ENCODE peak calls at places on chromosome 11, in ten cellular contexts. Y is tibial artery, O is H9, K is IMR-90, I is fibroblast of lung, V is heart right ventricle, L is lower lobe of right lung, F is upper lobe of right lung, R is A549, D is astrocyte. G is an unnamed sample.

GRCh38 chr11:112296044-112296443 is 35.4 kb upstream of the PLET1 start:
- DNase-seq in R (no peak), Y (no peak), O (no peak), F (no peak), L (no peak), D (no peak), K (no peak), V (no peak), I (no peak), G (no peak)

GRCh38 chr11:111331711-111332479 is 33.5 kb downstream of the POU2AF3 start:
- DNase-seq in R (no peak), D (peak; percentile 80), Y (no peak), F (no peak), L (no peak), I (peak; percentile 23), V (no peak), K (peak; percentile 45), O (no peak), G (no peak)

GRCh38 chr11:6757373-6757967 is 14.3 kb downstream of the OR2AG2 start:
- DNase-seq in K (peak; percentile 59), R (peak; percentile 58), O (peak; percentile 60), V (peak; percentile 11), I (peak; percentile 67), D (peak; percentile 31), Y (peak; percentile 34), L (no peak), F (no peak), G (peak; percentile 22)

GRCh38 chr11:128520206-128520885 is 67.0 kb downstream of the ETS1 start:
- DNase-seq in D (no peak), F (no peak), V (no peak), K (no peak), Y (no peak), L (no peak), R (no peak), I (peak; percentile 32), O (no peak), G (no peak)

GRCh38 chr11:77126861-77127673 is 979 bp upstream of the MYO7A start:
- DNase-seq in L (peak; percentile 62), I (peak; percentile 47), Y (peak; percentile 43), K (peak; percentile 39), O (peak; percentile 72), D (no peak), F (peak; percentile 78), V (peak; percentile 67), R (peak; percentile 36), G (peak; percentile 50)

GRCh38 chr11:811446-812245 is 1.9 kb downstream of the RPLP2 start:
- DNase-seq in D (no peak), L (no peak), I (no peak), R (no peak), O (no peak), V (no peak), F (no peak), K (no peak), Y (no peak), G (no peak)

GRCh38 chr11:85316967-85317366 is 310.2 kb downstream of the DLG2 start:
- DNase-seq in Y (no peak), F (no peak), V (no peak), K (no peak), I (no peak), L (no peak), O (no peak), D (no peak), R (peak; percentile 85), G (no peak)

GRCh38 chr11:118415051-118415738 is 13.8 kb downstream of the ATP5MG start:
- DNase-seq in F (no peak), Y (no peak), I (no peak), D (no peak), O (no peak), R (no peak), V (no peak), K (no peak), L (no peak), G (no peak)

GRCh38 chr11:60064115-60064514 is 7.7 kb downstream of the MS4A3 start:
- DNase-seq in F (no peak), V (no peak), O (no peak), L (no peak), K (no peak), D (no peak), R (no peak), Y (no peak), I (no peak), G (no peak)
- H3K27ac ChIP-seq in F (no peak overlapping the region), V (no peak overlapping the region), O (no peak overlapping the region), L (no peak overlapping the region), K (no peak overlapping the region), D (no peak overlapping the region), R (no peak overlapping the region), Y (no peak overlapping the region), I (no peak overlapping the region), G (no peak overlapping the region)

GRCh38 chr11:41246399-41246745 is 213.1 kb downstream of the LRRC4C start:
- DNase-seq in K (no peak), I (no peak), F (no peak), L (no peak), Y (no peak), O (peak; percentile 23), V (no peak), R (no peak), D (no peak), G (no peak)

GRCh38 chr11:41250408-41250807 is 209.0 kb downstream of the LRRC4C start:
- DNase-seq in O (no peak), I (no peak), V (no peak), D (no peak), R (no peak), F (no peak), Y (no peak), K (no peak), L (no peak), G (no peak)

GRCh38 chr11:41245184-41245583 is 214.3 kb downstream of the LRRC4C start:
- DNase-seq in K (no peak), F (peak; percentile 42), O (peak; percentile 22), D (no peak), V (peak; percentile 8), I (no peak), L (no peak), Y (no peak), R (no peak), G (no peak)

DNA sequence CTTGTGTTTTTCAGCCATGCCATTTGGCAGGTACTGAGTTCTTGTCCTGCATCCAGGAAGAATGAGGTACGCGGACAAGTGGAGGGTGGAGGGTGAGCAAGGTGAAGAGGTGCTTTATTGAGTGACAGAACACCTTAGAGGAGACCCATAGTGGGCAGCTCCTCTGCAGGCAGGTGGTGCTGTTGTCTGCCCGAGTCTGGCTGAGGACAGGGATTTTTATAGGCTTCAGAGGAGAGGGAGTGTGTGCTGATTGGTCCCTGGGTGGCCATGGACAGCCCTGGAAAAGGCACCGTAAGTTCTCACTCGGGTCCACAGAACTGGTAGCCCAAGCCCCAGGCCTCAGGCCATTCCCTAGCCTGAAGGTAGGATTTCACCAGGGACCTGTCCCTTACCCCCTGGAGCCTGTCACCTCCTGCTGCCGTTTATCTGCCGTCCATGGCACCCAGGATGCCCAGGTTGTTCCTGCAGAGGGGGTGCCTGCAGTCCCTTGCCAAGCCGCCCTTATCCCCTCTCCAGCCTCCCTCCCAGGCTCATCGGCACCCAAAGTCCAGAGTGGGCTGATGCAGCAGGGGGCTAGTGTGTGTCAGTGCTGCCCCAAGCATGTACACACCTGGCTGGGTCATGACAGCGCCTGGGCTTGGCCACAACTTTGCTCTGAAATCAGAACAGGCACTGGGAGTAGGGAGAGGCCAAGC is 213.6 kb downstream of the LRRC4C start:
- DNase-seq in D (no peak), O (peak; percentile 57), F (peak; percentile 44), L (no peak), Y (no peak), I (no peak), R (no peak), K (no peak), V (no peak), G (no peak)
- TF ChIP-seq CTCF in D (no peak), O (peak; percentile 52), F (no peak), L (no peak), Y (no peak), I (no peak), R (no peak), K (no peak), V (peak; percentile 27), G (no peak)

GRCh38 chr11:44613081-44613628 is 47.7 kb downstream of the CD82 start:
- DNase-seq in F (no peak), O (no peak), R (no peak), L (no peak), K (no peak), I (no peak), D (no peak), V (no peak), Y (no peak), G (no peak)

GRCh38 chr11:44615041-44615513 is 49.6 kb downstream of the CD82 start:
- DNase-seq in O (no peak), R (no peak), K (no peak), D (no peak), F (no peak), L (peak; percentile 20), V (no peak), I (no peak), Y (no peak), G (no peak)

GRCh38 chr11:44615913-44616806 is 50.7 kb downstream of the CD82 start:
- DNase-seq in F (peak; percentile 26), R (no peak), K (no peak), V (no peak), O (no peak), I (no peak), Y (peak; percentile 9), D (no peak), L (no peak), G (no peak)

GRCh38 chr11:44611687-44612437 is 46.4 kb downstream of the CD82 start:
- DNase-seq in V (no peak), Y (no peak), F (no peak), L (no peak), O (no peak), D (no peak), R (no peak), I (no peak), K (no peak), G (no peak)

GRCh38 chr11:44614281-44614680 is 48.8 kb downstream of the CD82 start:
- DNase-seq in K (no peak), Y (no peak), I (no peak), D (no peak), F (no peak), L (peak; percentile 32), R (no peak), V (no peak), O (no peak), G (no peak)
- H3K27ac ChIP-seq in K (no peak overlapping the region), Y (peak overlapping the region; percentile 82), I (no peak overlapping the region), D (no peak overlapping the region), F (peak overlapping the region; percentile 30), L (no peak overlapping the region), R (no peak overlapping the region), V (no peak overlapping the region), O (no peak overlapping the region), G (no peak overlapping the region)

GRCh38 chr11:17734418-17734911 is at the start of gene KCNC1:
- DNase-seq in V (peak; percentile 33), K (peak; percentile 34), L (no peak), F (peak; percentile 67), O (peak; percentile 56), Y (no peak), R (peak; percentile 52), I (peak; percentile 33), D (peak; percentile 28), G (no peak)

GRCh38 chr11:17736921-17737817 is 2.6 kb downstream of the KCNC1 start:
- DNase-seq in Y (no peak), V (no peak), F (peak; percentile 22), I (no peak), K (no peak), O (no peak), L (no peak), R (no peak), D (no peak), G (no peak)

GRCh38 chr11:17738350-17739207 is 4.0 kb downstream of the KCNC1 start:
- DNase-seq in R (no peak), Y (no peak), I (no peak), K (no peak), V (no peak), F (peak; percentile 52), L (no peak), D (no peak), O (peak; percentile 69), G (no peak)

GRCh38 chr11:17734986-17735822 is 623 bp downstream of the KCNC1 start:
- DNase-seq in V (peak; percentile 73), O (peak; percentile 80), I (peak; percentile 61), F (peak; percentile 84), K (peak; percentile 69), D (peak; percentile 64), L (peak; percentile 68), Y (peak; percentile 41), R (peak; percentile 44), G (peak; percentile 68)

DNA sequence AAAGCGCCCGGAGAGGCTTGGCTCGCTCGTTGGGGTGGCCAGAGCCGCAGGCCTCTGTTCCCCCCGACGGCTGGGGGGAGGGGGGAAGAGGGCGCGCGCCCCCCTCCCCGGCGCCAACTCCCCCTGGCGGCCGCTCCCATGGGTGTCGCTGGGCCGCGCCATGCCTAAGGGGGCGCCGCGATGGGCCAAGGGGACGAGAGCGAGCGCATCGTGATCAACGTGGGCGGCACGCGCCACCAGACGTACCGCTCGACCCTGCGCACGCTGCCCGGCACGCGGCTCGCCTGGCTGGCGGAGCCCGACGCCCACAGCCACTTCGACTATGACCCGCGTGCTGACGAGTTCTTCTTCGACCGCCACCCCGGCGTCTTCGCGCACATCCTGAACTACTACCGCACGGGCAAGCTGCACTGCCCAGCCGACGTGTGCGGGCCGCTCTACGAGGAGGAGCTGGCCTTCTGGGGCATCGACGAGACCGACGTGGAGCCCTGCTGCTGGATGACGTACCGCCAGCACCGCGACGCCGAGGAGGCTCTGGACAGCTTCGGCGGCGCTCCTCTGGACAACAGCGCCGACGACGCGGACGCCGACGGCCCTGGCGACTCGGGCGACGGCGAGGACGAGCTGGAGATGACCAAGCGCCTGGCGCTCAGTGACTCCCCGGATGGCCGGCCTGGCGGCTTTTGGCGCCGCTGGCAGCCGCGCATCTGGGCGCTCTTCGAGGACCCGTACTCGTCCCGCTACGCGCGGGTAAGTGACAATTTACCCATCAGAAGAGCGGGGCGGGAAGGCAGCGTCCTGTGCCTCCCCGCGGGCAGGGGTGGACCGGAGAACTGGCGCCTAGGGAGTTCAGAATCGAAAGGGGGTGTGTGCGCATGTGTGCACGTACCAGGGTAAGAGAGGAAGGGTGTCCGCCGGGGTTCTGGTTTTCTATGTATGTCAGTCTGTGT is 1.5 kb downstream of the KCNC1 start:
- DNase-seq in D (no peak), R (no peak), Y (no peak), F (peak; percentile 47), I (no peak), K (no peak), O (peak; percentile 52), L (no peak), V (no peak), G (no peak)
- TF ChIP-seq CTCF in D (no peak), R (peak; percentile 20), Y (no peak), F (peak; percentile 14), I (peak; percentile 5), K (peak; percentile 20), O (peak; percentile 68), L (no peak), V (no peak), G (peak; percentile 12)